ENCODE peak calls at places on chromosomes 5 and 9, in six cellular contexts. V, R, L, N, C and M are unnamed samples.

GRCh38 chr5:125210241-125210947 is 464.0 kb upstream of the ZNF608 start:
- DNase-seq in V (peak; percentile 29), R (no peak), L (no peak), N (no peak), C (peak; percentile 47), M (no peak)

GRCh38 chr5:1500411-1501091 is 23.2 kb downstream of the LPCAT1 start:
- DNase-seq in V (no peak), R (no peak), L (no peak), N (no peak), C (no peak), M (no peak)

GRCh38 chr5:6434737-6435136 is 13.9 kb upstream of the UBE2QL1 start:
- DNase-seq in V (no peak), R (no peak), L (no peak), N (peak; percentile 61), C (no peak), M (no peak)

GRCh38 chr5:96909435-96909834 is 26.4 kb upstream of the LNPEP start:
- DNase-seq in V (no peak), R (no peak), L (no peak), N (no peak), C (no peak), M (no peak)

GRCh38 chr5:139382781-139383180 is 316 bp downstream of the SLC23A1 start:
- DNase-seq in V (no peak), R (no peak), L (no peak), N (no peak), C (no peak), M (no peak)

GRCh38 chr9:21801683-21802417 is 586 bp upstream of the MTAP start:
- DNase-seq in V (peak; percentile 91), R (peak; percentile 54), L (peak; percentile 78), N (peak; percentile 76), C (peak; percentile 88), M (peak; percentile 88)

GRCh38 chr9:123262338-123262737 is 6.0 kb downstream of the STRBP start:
- DNase-seq in V (no peak), R (no peak), L (no peak), N (no peak), C (no peak), M (no peak)

GRCh38 chr9:84708400-84708799 is 38.9 kb downstream of the NTRK2 start:
- DNase-seq in V (no peak), R (no peak), L (no peak), N (no peak), C (no peak), M (no peak)

GRCh38 chr5:73946278-73946677 is 320.3 kb downstream of the ARHGEF28 start:
- DNase-seq in V (no peak), R (no peak), L (no peak), N (no peak), C (no peak), M (no peak)

GRCh38 chr5:61348437-61348836 is 16.4 kb downstream of the ZSWIM6 start:
- DNase-seq in V (no peak), R (no peak), L (no peak), N (no peak), C (no peak), M (no peak)

GRCh38 chr5:2536632-2537031 is 214.8 kb downstream of the IRX2 start:
- DNase-seq in V (no peak), R (no peak), L (no peak), N (no peak), C (no peak), M (no peak)

GRCh38 chr5:157596449-157596848 is 20.9 kb upstream of the ADAM19 start:
- DNase-seq in V (no peak), R (no peak), L (no peak), N (no peak), C (no peak), M (no peak)

GRCh38 chr5:80204808-80205614 is 50.8 kb downstream of the SERINC5 start:
- DNase-seq in V (no peak), R (no peak), L (no peak), N (peak; percentile 79), C (no peak), M (peak; percentile 88)

GRCh38 chr5:94776167-94776566 is 157.7 kb downstream of the SLF1 start:
- DNase-seq in V (peak; percentile 41), R (no peak), L (no peak), N (peak; percentile 43), C (peak; percentile 10), M (no peak)

GRCh38 chr9:106560540-106560939 is 302.4 kb upstream of the ZNF462 start:
- DNase-seq in V (no peak), R (no peak), L (no peak), N (no peak), C (no peak), M (no peak)
- TF ChIP-seq CTCF in V (peak; percentile 10), R (no peak), L (no peak), N (peak; percentile 54), C (no peak), M (no peak)

GRCh38 chr5:163565492-163565891 is 60.1 kb downstream of the MAT2B start:
- DNase-seq in V (no peak), R (no peak), L (no peak), N (no peak), C (peak; percentile 30), M (no peak)
- H3K4me3 ChIP-seq in V (peak overlapping the region; percentile 37), R (peak overlapping the region; percentile 21), L (no peak overlapping the region), N (no peak overlapping the region), C (peak overlapping the region; percentile 48), M (peak overlapping the region; percentile 40)

GRCh38 chr9:117869287-117869686 is 165.1 kb downstream of the TLR4 start:
- DNase-seq in V (no peak), R (no peak), L (no peak), N (no peak), C (no peak), M (no peak)
- TF ChIP-seq CTCF in V (no peak), R (no peak), L (no peak), N (no peak), C (no peak), M (no peak)

GRCh38 chr5:10712574-10713366 is 48.3 kb downstream of the DAP start:
- DNase-seq in V (no peak), R (no peak), L (no peak), N (no peak), C (no peak), M (no peak)
- H3K4me3 ChIP-seq in V (no peak overlapping the region), R (no peak overlapping the region), L (no peak overlapping the region), N (no peak overlapping the region), C (no peak overlapping the region), M (no peak overlapping the region)

DNA sequence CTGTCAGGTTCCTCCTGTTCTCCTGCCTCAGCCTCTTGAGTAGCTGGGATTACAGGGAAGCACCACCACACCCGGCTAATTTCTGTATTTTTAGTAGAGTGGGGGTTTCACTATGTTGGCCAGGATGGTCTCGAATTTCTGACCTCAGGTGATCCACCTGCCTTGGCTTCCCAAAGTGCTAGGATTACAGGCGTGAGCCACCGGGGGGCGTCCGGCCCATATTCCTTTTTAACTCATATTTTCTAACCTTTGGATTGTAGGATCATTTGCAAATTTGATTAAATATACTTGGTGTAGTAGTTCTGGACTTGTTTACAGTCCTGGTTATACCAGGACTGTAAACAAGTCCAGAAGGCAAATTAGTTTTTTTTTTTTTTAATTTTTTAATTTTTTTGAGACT is 4.3 kb downstream of the TCERG1 start:
- DNase-seq in V (no peak), R (no peak), L (no peak), N (no peak), C (no peak), M (no peak)
- TF ChIP-seq CTCF in V (peak; percentile 26), R (peak; percentile 19), L (no peak), N (peak; percentile 46), C (no peak), M (peak; percentile 14)

GRCh38 chr9:134178781-134179551 is 14.6 kb upstream of the RNU6ATAC start:
- DNase-seq in V (peak; percentile 45), R (no peak), L (no peak), N (peak; percentile 7), C (peak; percentile 18), M (peak; percentile 35)
- H3K4me3 ChIP-seq in V (no peak overlapping the region), R (no peak overlapping the region), L (no peak overlapping the region), N (no peak overlapping the region), C (no peak overlapping the region), M (no peak overlapping the region)

GRCh38 chr9:134350416-134350994 is 24.2 kb downstream of the RXRA start:
- DNase-seq in V (no peak), R (no peak), L (no peak), N (no peak), C (no peak), M (no peak)
- TF ChIP-seq CTCF in V (no peak), R (no peak), L (no peak), N (no peak), C (no peak), M (no peak)

GRCh38 chr9:70405808-70406445 is 8.5 kb downstream of the KLF9 start:
- DNase-seq in V (no peak), R (no peak), L (no peak), N (no peak), C (no peak), M (peak; percentile 25)

GRCh38 chr9:70409280-70409679 is 5.2 kb downstream of the KLF9 start:
- DNase-seq in V (no peak), R (no peak), L (no peak), N (no peak), C (no peak), M (peak; percentile 33)

GRCh38 chr9:70408393-70409040 is 5.9 kb downstream of the KLF9 start:
- DNase-seq in V (no peak), R (no peak), L (no peak), N (no peak), C (no peak), M (peak; percentile 47)

GRCh38 chr9:70406446-70406862 is 8.0 kb downstream of the KLF9 start:
- DNase-seq in V (peak; percentile 52), R (no peak), L (no peak), N (no peak), C (peak; percentile 67), M (peak; percentile 69)

GRCh38 chr9:70407081-70407503 is 7.4 kb downstream of the KLF9 start:
- DNase-seq in V (peak; percentile 89), R (no peak), L (no peak), N (no peak), C (peak; percentile 94), M (peak; percentile 95)
- H3K4me3 ChIP-seq in V (no peak overlapping the region), R (no peak overlapping the region), L (no peak overlapping the region), N (no peak overlapping the region), C (peak overlapping the region; percentile 14), M (peak overlapping the region; percentile 38)